ENCODE peak calls at places on chromosomes 7 and 10, in eight cellular contexts. Q is bronchial epithelial cell, Y is NB4, U is Calu3, E is heart right ventricle, C is brain microvascular endothelial cell, J is GM20000, R is CD14-positive monocyte. V is an unnamed sample.

GRCh38 chr10:30818854-30819253 is 189.3 kb upstream of the LYZL2 start:
- DNase-seq in C (no peak), J (no peak), R (no peak), U (no peak), E (peak; percentile 41), Y (no peak), Q (no peak), V (no peak)

GRCh38 chr7:140223515-140224221 is 46.9 kb upstream of the KDM7A start:
- DNase-seq in U (no peak), J (no peak), R (no peak), Y (no peak), E (no peak), Q (no peak), C (no peak), V (no peak)

GRCh38 chr10:132706701-132707100 is 79.2 kb downstream of the NKX6-2 start:
- DNase-seq in J (no peak), C (no peak), E (peak; percentile 7), R (peak; percentile 38), U (no peak), Q (no peak), Y (no peak), V (no peak)

GRCh38 chr7:41035788-41036187 is 667.1 kb downstream of the INHBA start:
- DNase-seq in Q (no peak), U (no peak), R (no peak), E (no peak), Y (peak; percentile 14), J (no peak), C (no peak), V (no peak)

GRCh38 chr7:128098629-128099028 is 67.4 kb upstream of the LRRC4 start:
- DNase-seq in R (no peak), J (no peak), E (no peak), Q (no peak), C (no peak), Y (no peak), U (no peak), V (no peak)

GRCh38 chr7:99447943-99448342 is 9.2 kb downstream of the CPSF4 start:
- DNase-seq in Q (no peak), C (no peak), Y (peak; percentile 52), J (no peak), R (no peak), U (peak; percentile 13), E (no peak), V (no peak)

GRCh38 chr7:140542226-140542625 is 62.9 kb upstream of the MKRN1 start:
- DNase-seq in J (no peak), Y (no peak), U (no peak), Q (no peak), R (no peak), E (peak; percentile 52), C (peak; percentile 18), V (no peak)

GRCh38 chr10:103188853-103189252 is 4.2 kb downstream of the NT5C2 start:
- DNase-seq in U (no peak), R (no peak), J (no peak), Y (no peak), Q (no peak), C (no peak), E (no peak), V (no peak)

GRCh38 chr7:149855368-149856305 is 17.5 kb downstream of the ZNF862 start:
- DNase-seq in Q (peak; percentile 52), C (peak; percentile 84), E (no peak), Y (no peak), J (no peak), U (no peak), R (no peak), V (no peak)

GRCh38 chr10:15515207-15515606 is 144.1 kb upstream of the FAM171A1 start:
- DNase-seq in Q (no peak), C (no peak), E (no peak), U (no peak), R (no peak), Y (no peak), J (no peak), V (no peak)

GRCh38 chr7:50351267-50351666 is 46.8 kb downstream of the IKZF1 start:
- DNase-seq in U (no peak), R (no peak), C (no peak), Q (no peak), E (no peak), J (no peak), Y (no peak), V (no peak)

GRCh38 chr10:24120651-24121050 is 88.3 kb upstream of the KIAA1217 start:
- DNase-seq in R (no peak), Q (no peak), U (no peak), Y (no peak), E (no peak), C (no peak), J (no peak), V (no peak)

GRCh38 chr7:2521341-2521745 is 1.8 kb downstream of the LFNG start:
- DNase-seq in U (no peak), Y (no peak), R (no peak), E (no peak), J (no peak), C (no peak), Q (no peak), V (no peak)

GRCh38 chr7:133552079-133552478 is 299.2 kb downstream of the EXOC4 start:
- DNase-seq in U (no peak), E (no peak), C (no peak), J (no peak), R (no peak), Y (no peak), Q (no peak), V (no peak)

GRCh38 chr10:33664070-33664469 is 329.6 kb upstream of the NRP1 start:
- DNase-seq in J (no peak), R (no peak), Y (peak; percentile 25), Q (no peak), U (no peak), E (no peak), C (no peak), V (no peak)

GRCh38 chr10:60706146-60706545 is 72.1 kb upstream of the CDK1 start:
- DNase-seq in Q (no peak), E (no peak), J (no peak), R (no peak), U (no peak), C (no peak), Y (no peak), V (no peak)

GRCh38 chr10:23693895-23694294 is 255.0 kb downstream of the OTUD1 start:
- DNase-seq in Y (no peak), U (no peak), J (no peak), E (no peak), R (no peak), C (no peak), Q (no peak), V (peak; percentile 27)

GRCh38 chr7:113945018-113945938 is 26.5 kb upstream of the PPP1R3A start:
- DNase-seq in C (no peak), U (no peak), R (no peak), Q (peak; percentile 69), J (no peak), Y (no peak), E (no peak), V (no peak)

GRCh38 chr7:73610105-73610504 is 14.2 kb downstream of the MLXIPL start:
- DNase-seq in U (no peak), R (no peak), C (no peak), Y (no peak), J (no peak), E (no peak), Q (no peak), V (no peak)

GRCh38 chr7:101507791-101508252 is 121.3 kb downstream of the MYL10 start:
- DNase-seq in J (peak; percentile 32), U (peak; percentile 47), C (peak; percentile 16), R (no peak), Y (peak; percentile 83), Q (peak; percentile 14), E (no peak), V (peak; percentile 73)

GRCh38 chr7:101510297-101510696 is 118.8 kb downstream of the MYL10 start:
- DNase-seq in E (no peak), C (no peak), Q (no peak), U (no peak), R (no peak), Y (no peak), J (no peak), V (no peak)

GRCh38 chr7:101511965-101512364 is 117.1 kb downstream of the MYL10 start:
- DNase-seq in Q (no peak), Y (no peak), E (no peak), J (no peak), C (no peak), R (no peak), U (no peak), V (no peak)

GRCh38 chr7:101506531-101506930 is 122.6 kb downstream of the MYL10 start:
- DNase-seq in J (no peak), Q (peak; percentile 4), Y (no peak), U (no peak), R (no peak), C (no peak), E (no peak), V (no peak)

GRCh38 chr7:101507327-101507726 is 121.8 kb downstream of the MYL10 start:
- DNase-seq in E (no peak), J (no peak), R (no peak), Q (no peak), Y (no peak), U (no peak), C (no peak), V (no peak)
- TF ChIP-seq CTCF in E (no peak), J (no peak), R (no peak), Q (no peak), Y (no peak), U (no peak), C (no peak), V (no peak)

DNA sequence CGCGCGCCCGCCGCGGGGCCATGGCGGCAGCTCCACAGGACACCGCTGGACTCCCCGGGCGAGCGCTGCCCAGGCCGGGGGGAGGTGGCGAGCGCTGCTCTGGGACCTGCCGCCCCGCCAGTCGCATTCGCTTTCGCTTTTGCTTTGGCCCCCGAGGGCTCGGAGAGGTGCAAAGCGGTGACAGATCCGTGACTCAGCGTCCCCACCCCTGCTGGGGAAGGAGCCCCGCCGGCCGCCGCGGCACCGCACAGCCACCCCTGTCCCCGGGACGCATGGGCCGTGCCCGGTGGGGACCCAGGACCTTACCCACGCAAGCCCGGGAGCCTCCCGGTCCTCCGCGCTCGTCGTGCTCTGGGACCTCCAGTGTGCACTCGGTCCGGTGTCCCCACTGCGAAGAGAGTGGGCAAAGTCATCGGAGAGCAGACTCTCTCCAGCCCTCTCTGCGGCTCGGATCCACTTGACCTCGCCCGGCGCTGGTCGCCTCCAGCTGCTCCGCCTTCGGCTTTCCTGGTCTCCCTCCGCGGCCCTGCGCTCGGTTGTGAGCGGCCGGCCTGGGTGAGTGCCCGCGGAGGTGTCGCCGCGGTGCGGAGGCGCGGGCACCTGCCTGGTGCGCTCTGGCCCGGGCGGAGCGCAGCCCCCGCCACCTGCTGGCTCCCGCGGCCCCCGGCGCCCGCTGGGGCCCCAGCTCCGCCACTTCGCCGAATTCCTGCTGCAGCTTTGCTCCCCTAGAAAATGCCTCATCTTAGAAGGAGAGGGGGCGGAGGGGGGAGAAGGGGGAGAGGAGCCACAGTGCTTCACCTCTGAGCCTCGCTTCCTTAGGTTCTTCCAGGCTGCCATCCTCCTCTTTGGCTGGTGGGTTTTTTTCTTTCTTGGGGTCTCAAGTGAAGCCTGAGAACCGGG is at the start of gene IL15RA:
- DNase-seq in C (peak; percentile 25), J (peak; percentile 97), R (peak; percentile 84), Q (peak; percentile 56), U (peak; percentile 92), E (peak; percentile 76), Y (peak; percentile 86), V (peak; percentile 65)
- TF ChIP-seq CTCF in C (no peak), J (peak; percentile 14), R (no peak), Q (no peak), U (no peak), E (no peak), Y (no peak), V (no peak)

GRCh38 chr7:156374335-156374734 is 266.2 kb upstream of the RNF32 start:
- DNase-seq in E (no peak), Q (no peak), J (no peak), Y (no peak), U (no peak), R (no peak), C (no peak), V (no peak)
- TF ChIP-seq CTCF in E (no peak), Q (no peak), J (no peak), Y (no peak), U (no peak), R (no peak), C (no peak), V (no peak)

GRCh38 chr10:101228682-101229274 is 485 bp downstream of the LBX1 start:
- DNase-seq in E (no peak), R (no peak), Y (no peak), Q (no peak), U (no peak), C (no peak), J (peak; percentile 58), V (peak; percentile 65)
- TF ChIP-seq CTCF in E (no peak), R (no peak), Y (no peak), Q (no peak), U (no peak), C (no peak), J (no peak), V (no peak)

V was measured in nephron progenitor cell.